ENCODE peak calls at places on chromosomes 4 and X, in eight cellular contexts. B is activated naive CD4-positive, alpha-beta T cell treated with Interleukin-2 at 50 U/mL for 16 hours; G is ecto neural progenitor cell; Q is NCI-H1417; V is NCI-H1105 treated with DMSO at 0.1 percent for 48 hours; R is Caki2; K is NCI-H460; U is choroid plexus epithelial cell. D is an unnamed sample.

GRCh38 chr4:15756361-15756861 is 21.7 kb upstream of the CD38 start:
- DNase-seq in B (peak), V (no peak), R (peak), Q (no peak), U (peak), G (no peak), K (no peak), D (peak)

GRCh38 chrX:38151426-38151825 is 69.2 kb downstream of the SRPX start:
- DNase-seq in Q (no peak), U (peak), G (no peak), R (no peak), K (no peak), B (no peak), V (no peak), D (peak)

GRCh38 chr4:53005808-53006207 is 143.7 kb downstream of the RASL11B start:
- DNase-seq in K (no peak), B (no peak), Q (no peak), U (no peak), R (no peak), G (no peak), V (no peak), D (no peak)

GRCh38 chr4:60611762-60612496 is 588.2 kb upstream of the ADGRL3 start:
- DNase-seq in G (no peak), R (no peak), V (no peak), U (no peak), K (no peak), B (no peak), Q (no peak), D (no peak)

GRCh38 chr4:143391895-143392294 is 55.2 kb downstream of the GAB1 start:
- DNase-seq in G (no peak), B (no peak), U (peak), K (no peak), R (no peak), V (no peak), Q (no peak), D (no peak)

GRCh38 chr4:167775374-167775773 is 317.0 kb upstream of the ANXA10 start:
- DNase-seq in R (no peak), B (no peak), K (no peak), V (no peak), U (no peak), Q (no peak), G (no peak), D (no peak)

GRCh38 chr4:188295899-188296298 is 156.7 kb downstream of the TRIML1 start:
- DNase-seq in U (no peak), R (no peak), Q (no peak), G (no peak), V (no peak), K (no peak), B (no peak), D (no peak)

GRCh38 chrX:18887821-18888205 is 96.1 kb downstream of the PHKA2 start:
- DNase-seq in V (no peak), R (no peak), B (no peak), K (no peak), Q (peak), G (no peak), U (no peak), D (no peak)

GRCh38 chr4:55753856-55754255 is 65.7 kb upstream of the EXOC1L start:
- DNase-seq in K (no peak), G (no peak), R (no peak), V (no peak), U (no peak), B (no peak), Q (no peak), D (no peak)

GRCh38 chr4:145308598-145308997 is 128.2 kb upstream of the OTUD4 start:
- DNase-seq in U (peak), Q (no peak), G (no peak), R (no peak), K (no peak), V (no peak), B (no peak), D (no peak)

GRCh38 chr4:21733894-21734630 is 214.5 kb downstream of the KCNIP4 start:
- DNase-seq in B (no peak), U (no peak), G (no peak), Q (no peak), R (no peak), V (no peak), K (no peak), D (no peak)

GRCh38 chrX:13119386-13119785 is 75.0 kb upstream of the FAM9C start:
- DNase-seq in K (peak), G (no peak), Q (no peak), B (no peak), R (no peak), V (no peak), U (peak), D (no peak)

GRCh38 chrX:119156241-119156640 is 28.6 kb upstream of the KIAA1210 start:
- DNase-seq in K (no peak), G (no peak), B (no peak), U (no peak), R (no peak), V (no peak), Q (no peak), D (no peak)

GRCh38 chr4:42954925-42955669 is 62.6 kb downstream of the GRXCR1 start:
- DNase-seq in B (no peak), U (no peak), G (no peak), R (no peak), Q (no peak), V (no peak), K (no peak), D (no peak)

GRCh38 chrX:48998391-48998790 is 3.7 kb downstream of the GRIPAP1 start:
- DNase-seq in B (no peak), R (no peak), V (no peak), Q (no peak), K (no peak), G (no peak), U (no peak), D (no peak)

GRCh38 chr4:161577604-161578301 is 586.0 kb downstream of the FSTL5 start:
- DNase-seq in R (peak), Q (no peak), G (no peak), U (peak), B (no peak), V (no peak), K (no peak), D (no peak)

GRCh38 chr4:174018236-174018635 is 265.2 kb downstream of the FBXO8 start:
- DNase-seq in B (no peak), G (no peak), Q (no peak), R (no peak), U (no peak), K (no peak), V (no peak), D (no peak)

GRCh38 chr4:181958435-181958834 is 284.8 kb upstream of the TENM3 start:
- DNase-seq in G (no peak), Q (no peak), U (peak), V (no peak), K (no peak), B (no peak), R (no peak), D (no peak)

GRCh38 chr4:3353747-3354454 is 61.1 kb downstream of the RGS12 start:
- DNase-seq in R (no peak), K (no peak), G (no peak), V (no peak), Q (no peak), B (no peak), U (no peak), D (no peak)

GRCh38 chr4:85603437-85604336 is 128.7 kb downstream of the ARHGAP24 start:
- DNase-seq in Q (no peak), G (no peak), R (no peak), K (no peak), V (peak), U (peak), B (no peak), D (no peak)

GRCh38 chr4:145307763-145308430 is 127.5 kb upstream of the OTUD4 start:
- DNase-seq in U (no peak), G (no peak), V (no peak), K (no peak), B (no peak), R (no peak), Q (no peak), D (no peak)

GRCh38 chr4:152427971-152428370 is 107.9 kb downstream of the FBXW7 start:
- DNase-seq in V (no peak), G (no peak), U (no peak), K (no peak), Q (no peak), R (no peak), B (no peak), D (no peak)

GRCh38 chrX:68757331-68757730 is 71.5 kb upstream of the EFNB1 start:
- DNase-seq in R (no peak), Q (no peak), K (no peak), U (no peak), B (no peak), G (no peak), V (no peak), D (no peak)